ENCODE peak calls at places on chromosomes 12 and 14, in seven cellular contexts. P is lung; O is heart right ventricle; V is HCT116; U is tibial artery; R is CD8-positive, alpha-beta T cell; N is OCI-LY7. W is an unnamed sample. For H3K4me1, the result is how much of the 10 kb centered on the place peaks cover.

GRCh38 chr14:37089410-37089809 is 83.0 kb downstream of the SLC25A21 start:
- DNase-seq in P (no peak), O (no peak), V (no peak), U (no peak), R (no peak), N (no peak), W (no peak)

GRCh38 chr12:93572712-93573551 is 457 bp downstream of the SOCS2 start:
- DNase-seq in P (no peak), O (peak), V (no peak), U (peak), R (peak), N (no peak), W (no peak)

GRCh38 chr12:16454481-16454880 is 107.0 kb downstream of the MGST1 start:
- DNase-seq in P (no peak), O (no peak), V (no peak), U (no peak), R (no peak), N (no peak), W (no peak)

GRCh38 chr12:2187195-2187963 is 134.6 kb downstream of the CACNA1C start:
- DNase-seq in P (no peak), O (no peak), V (no peak), U (no peak), R (no peak), N (peak), W (no peak)

GRCh38 chr12:40117818-40118217 is 11.9 kb upstream of the SLC2A13 start:
- DNase-seq in P (no peak), O (no peak), V (no peak), U (no peak), R (no peak), N (no peak), W (no peak)

GRCh38 chr14:32847867-32848266 is 90.8 kb upstream of the NPAS3 start:
- DNase-seq in P (no peak), O (no peak), V (no peak), U (no peak), R (no peak), N (no peak), W (no peak)

GRCh38 chr12:121356657-121357056 is 4.4 kb upstream of the ANAPC5 start:
- DNase-seq in P (no peak), O (no peak), V (no peak), U (no peak), R (no peak), N (no peak), W (no peak)

GRCh38 chr12:32947203-32947795 is 50.7 kb upstream of the PKP2 start:
- DNase-seq in P (no peak), O (no peak), V (peak), U (no peak), R (no peak), N (peak), W (no peak)

GRCh38 chr14:23570806-23571483 is 3.4 kb upstream of the AP1G2 start:
- DNase-seq in P (no peak), O (no peak), V (no peak), U (no peak), R (no peak), N (no peak), W (no peak)

GRCh38 chr12:7495136-7495535 is 8.4 kb downstream of the CD163 start:
- DNase-seq in P (no peak), O (no peak), V (no peak), U (no peak), R (no peak), N (no peak), W (no peak)

GRCh38 chr12:12747281-12747680 is 30.1 kb downstream of the CDKN1B start:
- DNase-seq in P (no peak), O (no peak), V (no peak), U (no peak), R (no peak), N (no peak), W (no peak)

GRCh38 chr14:59020382-59020781 is 168.1 kb upstream of the DAAM1 start:
- DNase-seq in P (no peak), O (no peak), V (peak), U (no peak), R (no peak), N (peak), W (no peak)

GRCh38 chr14:56666716-56667115 is 87.1 kb downstream of the TMEM260 start:
- DNase-seq in P (no peak), O (no peak), V (no peak), U (no peak), R (no peak), N (no peak), W (no peak)

GRCh38 chr14:74593241-74593985 is 18.6 kb downstream of the LTBP2 start:
- DNase-seq in P (no peak), O (no peak), V (no peak), U (no peak), R (no peak), N (no peak), W (no peak)

DNA sequence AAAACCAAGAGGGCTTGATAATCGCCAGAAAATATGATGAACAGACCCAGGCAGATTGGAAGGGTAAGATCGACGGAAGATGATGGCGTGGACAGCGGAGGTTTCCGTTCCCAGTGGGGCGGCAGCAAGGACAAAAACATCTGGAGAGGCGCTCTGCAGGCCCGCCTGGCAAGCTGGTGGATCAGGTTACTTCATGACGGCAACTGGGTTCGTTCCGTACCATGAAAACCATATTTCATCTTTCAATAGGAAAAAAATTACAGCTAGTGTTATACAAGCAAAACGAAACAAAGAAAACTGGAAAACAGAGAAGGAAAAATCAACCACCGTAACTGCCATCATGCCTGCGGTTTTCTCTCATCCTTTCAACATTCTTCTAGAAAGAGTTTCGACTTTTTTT is 210.6 kb downstream of the FOXN3 start:
- DNase-seq in P (no peak), O (no peak), V (no peak), U (no peak), R (no peak), N (no peak), W (no peak)
- H3K4me3 ChIP-seq in P (no peak), O (no peak), V (no peak), U (no peak), R (no peak), N (no peak), W (no peak)

GRCh38 chr12:50685641-50686040 is 78.3 kb upstream of the ATF1 start:
- DNase-seq in P (no peak), O (no peak), V (no peak), U (no peak), R (no peak), N (no peak), W (no peak)
- TF ChIP-seq CTCF in P (no peak), O (no peak), V (no peak), U (no peak), R (no peak), N (no peak), W (no peak)

DNA sequence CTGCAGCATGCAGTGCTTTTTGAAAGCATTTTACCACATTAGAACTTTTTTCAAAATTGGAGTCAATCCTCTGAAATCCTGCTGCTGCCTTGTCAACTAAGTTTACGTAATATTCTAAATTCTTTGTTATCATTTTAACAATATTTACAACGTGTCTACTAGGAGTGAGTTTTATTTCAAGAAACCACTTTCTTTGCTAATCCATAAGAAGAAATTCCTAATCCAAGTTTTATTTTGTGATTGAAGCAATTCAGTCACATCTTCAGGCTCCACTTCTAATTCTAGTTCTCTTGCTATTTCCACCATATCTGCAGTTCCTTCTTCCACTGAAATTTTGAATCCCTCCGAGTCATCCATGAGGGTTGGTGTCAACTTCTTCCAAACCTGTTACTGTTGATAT is 25.4 kb downstream of the PRORP start:
- DNase-seq in P (no peak), O (no peak), V (no peak), U (no peak), R (no peak), N (no peak), W (no peak)
- H3K4me1 ChIP-seq in P (under half), O (under half), V (under half), U (under half), R (under half), N (under half), W (under half)

GRCh38 chr12:52232916-52233461 is at the start of gene KRT7:
- DNase-seq in P (peak), O (no peak), V (no peak), U (no peak), R (no peak), N (no peak), W (no peak)
- H3K4me3 ChIP-seq in P (peak), O (peak), V (peak), U (no peak), R (no peak), N (no peak), W (peak)

DNA sequence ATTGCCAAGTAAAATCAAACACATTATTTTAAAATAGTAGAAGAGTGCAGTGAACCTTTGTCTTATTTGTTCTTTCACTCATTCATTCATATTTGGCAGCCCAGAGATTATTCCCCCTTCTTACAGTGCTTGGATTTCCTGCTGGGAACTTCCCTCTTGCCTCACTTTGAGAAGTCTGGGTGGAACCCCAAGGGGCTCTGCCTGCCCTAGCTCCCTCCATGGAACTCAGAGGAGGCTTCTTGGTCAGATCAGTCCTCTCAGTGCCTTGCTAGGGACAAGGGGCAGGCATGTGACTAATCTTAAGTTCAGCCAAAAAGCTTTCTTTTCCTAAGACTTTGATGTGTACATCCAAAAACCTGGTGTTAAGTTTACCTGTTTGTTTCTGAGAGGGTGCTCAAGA is 84.7 kb upstream of the OVCH1 start:
- DNase-seq in P (no peak), O (no peak), V (no peak), U (no peak), R (no peak), N (no peak), W (no peak)
- TF ChIP-seq CTCF in P (no peak), O (no peak), V (no peak), U (no peak), R (no peak), N (no peak), W (no peak)

DNA sequence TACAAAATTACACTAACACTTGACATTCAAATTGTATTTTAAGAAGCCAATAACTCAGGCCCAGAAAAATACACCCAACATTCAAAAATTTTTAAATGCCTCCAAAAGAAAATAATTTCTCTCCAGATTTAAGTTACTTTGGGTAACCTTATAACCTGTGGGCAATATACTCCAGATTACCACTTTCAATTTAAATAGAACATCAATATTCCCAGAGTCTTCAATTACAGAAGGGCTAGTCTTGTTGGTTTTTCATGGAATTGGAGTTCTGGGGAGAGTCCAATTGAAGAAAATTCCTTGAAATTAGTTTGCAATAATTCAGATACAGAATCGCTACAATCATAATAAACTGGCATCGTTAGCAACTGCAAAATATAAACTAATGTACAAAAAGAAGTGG is 2.0 kb downstream of the PPP4R3A start:
- DNase-seq in P (no peak), O (no peak), V (no peak), U (no peak), R (no peak), N (no peak), W (no peak)
- H3K4me1 ChIP-seq in P (under half), O (half or more), V (under half), U (half or more), R (under half), N (under half), W (under half)

W was measured in esophagus squamous epithelium.